ENCODE peak calls at places on chromosome 3, in ten cellular contexts. L is SK-N-SH, A is astrocyte of the cerebellum, G is fibroblast of the aortic adventitia, O is AG09309, W is thyroid gland, T is upper lobe of right lung, I is aorta, M is mammary epithelial cell, P is HFF-Myc. C is an unnamed sample.

GRCh38 chr3:43162573-43163084 is 56.8 kb upstream of the POMGNT2 start:
- DNase-seq in I (no peak), M (no peak), G (no peak), W (no peak), O (no peak), L (no peak), P (no peak), A (no peak), T (no peak), C (no peak)

GRCh38 chr3:122893282-122893681 is 98.4 kb downstream of the SLC49A4 start:
- DNase-seq in L (no peak), W (no peak), M (peak), P (no peak), A (no peak), I (no peak), O (no peak), T (no peak), G (no peak), C (no peak)

GRCh38 chr3:160869825-160870224 is 113.8 kb downstream of the PPM1L start:
- DNase-seq in W (peak), P (no peak), I (no peak), L (peak), T (no peak), A (no peak), O (no peak), M (peak), G (no peak), C (peak)

GRCh38 chr3:26624209-26624775 is 1.7 kb downstream of the LRRC3B start:
- DNase-seq in G (no peak), P (no peak), A (no peak), O (no peak), M (no peak), W (no peak), T (no peak), L (no peak), I (no peak), C (no peak)

GRCh38 chr3:73284432-73284831 is 223.0 kb downstream of the EBLN2 start:
- DNase-seq in L (no peak), M (no peak), O (no peak), G (no peak), I (no peak), A (no peak), W (no peak), T (no peak), P (no peak), C (no peak)

GRCh38 chr3:123081718-123082369 is 15.0 kb downstream of the PDIA5 start:
- DNase-seq in I (no peak), T (no peak), M (no peak), W (no peak), L (peak), A (no peak), O (no peak), G (peak), P (no peak), C (no peak)

GRCh38 chr3:162117961-162118360 is 621.4 kb downstream of the OTOL1 start:
- DNase-seq in P (no peak), T (no peak), M (no peak), A (no peak), W (no peak), L (no peak), G (no peak), I (no peak), O (no peak), C (no peak)

GRCh38 chr3:4735243-4735642 is 242.1 kb downstream of the ITPR1 start:
- DNase-seq in L (no peak), O (no peak), G (no peak), T (no peak), M (no peak), I (no peak), A (no peak), P (no peak), W (no peak), C (no peak)

GRCh38 chr3:128294999-128295468 is 141.8 kb downstream of the EEFSEC start:
- DNase-seq in M (no peak), W (no peak), O (no peak), A (no peak), L (no peak), I (no peak), T (no peak), G (no peak), P (no peak), C (no peak)

GRCh38 chr3:61381745-61382392 is 130.6 kb upstream of the FHIT start:
- DNase-seq in P (peak), G (peak), M (peak), W (no peak), T (no peak), A (no peak), L (peak), I (no peak), O (no peak), C (no peak)

GRCh38 chr3:156676467-156677119 is 2.2 kb downstream of the TIPARP start:
- DNase-seq in W (no peak), G (peak), P (no peak), O (no peak), L (no peak), M (peak), I (no peak), A (no peak), T (no peak), C (no peak)
- H3K4me3 ChIP-seq in W (peak), G (peak), P (peak), O (peak), L (peak), M (peak), I (no peak), A (peak), T (peak), C (peak)

GRCh38 chr3:89139901-89140300 is 32.5 kb downstream of the EPHA3 start:
- DNase-seq in G (no peak), M (no peak), I (no peak), W (no peak), O (no peak), P (no peak), T (no peak), L (no peak), A (no peak), C (no peak)
- H3K4me3 ChIP-seq in G (no peak), M (no peak), I (no peak), W (no peak), O (no peak), P (no peak), T (no peak), L (no peak), A (no peak), C (no peak)

GRCh38 chr3:46559030-46559704 is 6.9 kb downstream of the LRRC2 start:
- DNase-seq in O (no peak), L (peak), G (peak), P (no peak), T (no peak), M (no peak), W (no peak), I (no peak), A (no peak), C (no peak)
- H3K4me3 ChIP-seq in O (no peak), L (no peak), G (no peak), P (no peak), T (peak), M (no peak), W (no peak), I (no peak), A (no peak), C (no peak)

GRCh38 chr3:9302425-9303181 is 53.2 kb upstream of the SRGAP3 start:
- DNase-seq in O (no peak), I (peak), W (peak), M (peak), P (peak), A (peak), T (peak), L (peak), G (peak), C (no peak)
- H3K4me3 ChIP-seq in O (peak), I (no peak), W (peak), M (peak), P (no peak), A (peak), T (peak), L (peak), G (peak), C (peak)

GRCh38 chr3:58537412-58538301 is 667 bp upstream of the ACOX2 start:
- DNase-seq in T (no peak), P (no peak), L (no peak), I (no peak), M (no peak), A (no peak), O (no peak), W (no peak), G (no peak), C (no peak)

GRCh38 chr3:58536501-58537411 is at the start of gene ACOX2:
- DNase-seq in O (peak), A (no peak), W (peak), M (no peak), L (no peak), G (peak), I (peak), T (peak), P (no peak), C (no peak)

GRCh38 chr3:58534592-58535494 is 2.1 kb downstream of the ACOX2 start:
- DNase-seq in T (no peak), O (no peak), P (no peak), W (no peak), L (no peak), M (no peak), I (no peak), A (no peak), G (no peak), C (no peak)

GRCh38 chr3:58532794-58533220 is 4.2 kb downstream of the ACOX2 start:
- DNase-seq in L (peak), P (no peak), O (no peak), T (peak), A (no peak), W (peak), I (peak), G (peak), M (peak), C (no peak)

DNA sequence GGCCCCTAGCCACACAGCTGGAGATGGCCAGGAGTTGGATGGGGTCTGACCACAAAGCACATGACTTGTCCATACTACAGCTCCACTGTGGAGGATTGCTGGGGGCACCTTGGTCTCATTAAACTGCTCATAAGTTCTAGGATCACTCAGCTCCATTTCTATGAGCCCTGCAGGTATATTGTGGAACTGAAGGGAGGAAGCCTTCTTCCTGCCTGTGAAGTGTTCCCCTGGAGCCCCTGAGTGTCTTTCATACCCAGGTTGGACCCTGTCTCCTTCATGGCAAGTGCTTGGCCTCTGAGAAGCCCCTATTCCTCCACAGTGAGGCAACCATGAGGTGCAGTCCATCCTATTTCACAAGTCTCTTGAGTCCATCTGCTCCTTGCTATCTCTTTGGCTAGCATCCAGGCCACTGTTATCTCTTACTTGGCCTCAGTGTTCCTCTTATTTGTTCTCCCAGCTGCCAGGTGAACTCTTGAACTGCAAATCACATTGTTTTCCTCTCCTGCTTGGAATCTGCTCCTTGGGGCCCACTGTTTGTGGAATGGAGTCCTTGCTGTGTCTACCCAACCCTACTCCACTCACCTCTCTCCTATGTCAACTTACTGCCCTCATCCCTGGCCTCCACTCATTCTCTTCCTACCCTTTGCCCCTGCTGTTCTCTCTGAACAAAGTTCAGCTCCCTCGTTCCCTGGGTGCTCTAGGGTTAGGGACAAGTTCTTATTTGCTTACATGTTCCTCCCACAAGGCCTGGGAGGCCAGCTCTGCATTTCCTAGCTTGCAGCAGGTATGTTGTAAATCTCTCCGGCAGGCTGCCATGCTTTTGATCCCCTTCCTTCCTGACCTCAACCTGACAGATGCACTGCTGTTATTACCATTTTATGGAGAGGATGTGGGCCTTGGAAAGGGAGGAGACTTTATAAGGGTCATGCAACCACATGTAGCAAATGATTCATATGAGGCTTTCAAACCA is 1.2 kb downstream of the ACOX2 start:
- DNase-seq in O (no peak), W (no peak), M (peak), I (no peak), P (no peak), A (no peak), G (peak), L (no peak), T (no peak), C (no peak)
- H3K4me3 ChIP-seq in O (no peak), W (peak), M (no peak), I (no peak), P (no peak), A (no peak), G (peak), L (no peak), T (peak), C (no peak)

GRCh38 chr3:38028621-38029361 is 651 bp downstream of the PLCD1 start:
- DNase-seq in L (no peak), M (no peak), T (peak), I (no peak), G (no peak), P (no peak), W (no peak), A (no peak), O (no peak), C (no peak)
- H3K4me3 ChIP-seq in L (peak), M (peak), T (peak), I (peak), G (peak), P (peak), W (peak), A (peak), O (peak), C (peak)

GRCh38 chr3:27714692-27715453 is 7.2 kb downstream of the EOMES start:
- DNase-seq in O (no peak), L (no peak), G (no peak), I (peak), M (no peak), W (peak), A (no peak), P (no peak), T (peak), C (no peak)
- H3K4me3 ChIP-seq in O (peak), L (no peak), G (peak), I (no peak), M (no peak), W (no peak), A (peak), P (no peak), T (peak), C (peak)

DNA sequence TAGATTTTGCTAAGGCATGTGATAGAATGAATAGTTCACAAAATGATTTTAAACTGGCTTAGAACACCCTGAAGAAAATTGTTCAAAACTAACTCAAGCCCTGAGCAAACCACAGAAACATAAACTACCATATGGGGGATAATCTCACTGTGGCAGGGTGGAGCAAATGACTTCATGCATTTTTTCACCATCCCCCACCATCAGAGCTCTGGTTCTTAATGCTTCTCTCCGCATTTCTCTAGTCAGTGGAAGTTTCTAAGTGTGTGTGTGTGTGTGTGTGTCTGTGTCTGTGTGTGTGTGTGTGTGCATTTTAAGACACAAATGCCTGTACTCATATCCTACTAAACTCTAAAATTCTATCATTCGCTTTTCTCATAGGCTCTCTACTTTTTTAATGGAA is 107.1 kb upstream of the PHLDB2 start:
- DNase-seq in A (peak), M (no peak), W (no peak), T (no peak), O (peak), G (peak), P (peak), L (no peak), I (no peak), C (peak)
- H3K4me3 ChIP-seq in A (no peak), M (no peak), W (no peak), T (no peak), O (no peak), G (no peak), P (no peak), L (no peak), I (no peak), C (no peak)

C was measured in skeletal muscle cell.